ENCODE peak calls at places on chromosomes 11 and 22, in six cellular contexts. H is sigmoid colon, P is HCT116, C is uterus, Y is ovary, W is tibial nerve. R is an unnamed sample.

GRCh38 chr11:75346912-75347647 is 4.4 kb downstream of the ARRB1 start:
- DNase-seq in Y (peak; percentile 48), P (no peak), H (peak; percentile 82), C (peak; percentile 44), W (no peak), R (peak; percentile 43)

GRCh38 chr11:84648413-84648812 is 978.7 kb downstream of the DLG2 start:
- DNase-seq in C (no peak), P (no peak), Y (no peak), H (no peak), W (no peak), R (no peak)

GRCh38 chr11:9567401-9567800 is 6.1 kb upstream of the WEE1 start:
- DNase-seq in C (no peak), Y (no peak), H (no peak), W (no peak), P (no peak), R (no peak)

GRCh38 chr11:10076458-10077141 is 217.4 kb downstream of the SBF2 start:
- DNase-seq in W (no peak), Y (peak; percentile 36), P (peak; percentile 19), H (peak; percentile 78), C (no peak), R (peak; percentile 80)

GRCh38 chr11:34028407-34028804 is 23.1 kb upstream of the CAPRIN1 start:
- DNase-seq in H (no peak), W (no peak), P (no peak), C (no peak), Y (no peak), R (peak; percentile 29)

GRCh38 chr11:118914178-118914918 is 11.4 kb downstream of the BCL9L start:
- DNase-seq in C (peak; percentile 41), Y (peak; percentile 24), P (no peak), W (no peak), H (no peak), R (peak; percentile 37)

GRCh38 chr11:19164230-19164855 is 37.4 kb downstream of the CSRP3 start:
- DNase-seq in C (no peak), Y (no peak), H (no peak), P (no peak), W (no peak), R (no peak)

GRCh38 chr11:122910775-122911174 is 28.2 kb downstream of the JHY start:
- DNase-seq in H (no peak), Y (no peak), W (no peak), C (no peak), P (peak; percentile 8), R (no peak)

GRCh38 chr11:74806267-74806666 is 57.6 kb downstream of the RNF169 start:
- DNase-seq in C (no peak), W (no peak), P (no peak), H (no peak), Y (no peak), R (no peak)

GRCh38 chr11:75667268-75667830 is 1.5 kb downstream of the MAP6 start:
- DNase-seq in H (no peak), P (no peak), Y (peak; percentile 14), C (no peak), W (no peak), R (no peak)

GRCh38 chr22:44063462-44064371 is 39.6 kb downstream of the PARVB start:
- DNase-seq in H (no peak), Y (no peak), C (no peak), W (no peak), P (no peak), R (no peak)

GRCh38 chr11:45252134-45252856 is 33.8 kb downstream of the SYT13 start:
- DNase-seq in C (no peak), P (peak; percentile 75), Y (no peak), H (no peak), W (no peak), R (no peak)

GRCh38 chr11:7575841-7576451 is 62.1 kb downstream of the PPFIBP2 start:
- DNase-seq in W (no peak), Y (peak; percentile 23), P (no peak), H (no peak), C (no peak), R (peak; percentile 53)

GRCh38 chr22:38941488-38941987 is 15.9 kb upstream of the APOBEC3A start:
- DNase-seq in P (no peak), C (no peak), W (peak; percentile 20), Y (no peak), H (no peak), R (no peak)

GRCh38 chr11:69968407-69969347 is 109.4 kb upstream of the ANO1 start:
- DNase-seq in P (no peak), W (no peak), Y (no peak), C (no peak), H (no peak), R (peak; percentile 59)

GRCh38 chr11:128469220-128469619 is 118.1 kb downstream of the ETS1 start:
- DNase-seq in C (no peak), W (no peak), P (no peak), Y (no peak), H (no peak), R (no peak)

GRCh38 chr11:26188559-26188958 is 143.4 kb upstream of the ANO3 start:
- DNase-seq in H (no peak), C (no peak), W (no peak), P (no peak), Y (no peak), R (no peak)

GRCh38 chr11:26186389-26186788 is 145.5 kb upstream of the ANO3 start:
- DNase-seq in Y (no peak), H (no peak), W (no peak), P (no peak), C (no peak), R (no peak)

GRCh38 chr11:26191193-26191592 is 140.7 kb upstream of the ANO3 start:
- DNase-seq in W (no peak), P (no peak), C (no peak), H (no peak), Y (no peak), R (no peak)

DNA sequence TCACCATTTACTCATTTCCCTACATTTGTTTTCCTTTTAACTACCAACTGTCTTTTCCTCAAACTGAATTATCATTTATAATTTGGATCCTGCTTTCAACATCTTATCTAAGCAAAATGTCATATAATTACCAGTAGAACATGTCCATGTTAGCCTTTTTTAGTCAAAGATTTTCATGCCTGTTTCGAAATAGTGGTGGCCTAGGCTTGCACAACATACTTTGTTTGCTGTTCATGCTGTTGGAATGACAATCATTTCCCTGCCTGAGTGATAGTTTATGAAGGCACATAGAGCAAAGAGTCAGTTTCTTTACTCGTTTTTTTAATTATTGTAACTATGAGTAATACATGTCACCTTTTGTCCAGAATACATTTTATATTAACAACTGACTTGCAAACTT is 144.3 kb upstream of the ANO3 start:
- DNase-seq in W (no peak), H (no peak), Y (no peak), P (no peak), C (no peak), R (peak; percentile 60)
- H3K27ac ChIP-seq in W (no peak overlapping the region), H (no peak overlapping the region), Y (no peak overlapping the region), P (no peak overlapping the region), C (no peak overlapping the region), R (peak overlapping the region; percentile 59)

DNA sequence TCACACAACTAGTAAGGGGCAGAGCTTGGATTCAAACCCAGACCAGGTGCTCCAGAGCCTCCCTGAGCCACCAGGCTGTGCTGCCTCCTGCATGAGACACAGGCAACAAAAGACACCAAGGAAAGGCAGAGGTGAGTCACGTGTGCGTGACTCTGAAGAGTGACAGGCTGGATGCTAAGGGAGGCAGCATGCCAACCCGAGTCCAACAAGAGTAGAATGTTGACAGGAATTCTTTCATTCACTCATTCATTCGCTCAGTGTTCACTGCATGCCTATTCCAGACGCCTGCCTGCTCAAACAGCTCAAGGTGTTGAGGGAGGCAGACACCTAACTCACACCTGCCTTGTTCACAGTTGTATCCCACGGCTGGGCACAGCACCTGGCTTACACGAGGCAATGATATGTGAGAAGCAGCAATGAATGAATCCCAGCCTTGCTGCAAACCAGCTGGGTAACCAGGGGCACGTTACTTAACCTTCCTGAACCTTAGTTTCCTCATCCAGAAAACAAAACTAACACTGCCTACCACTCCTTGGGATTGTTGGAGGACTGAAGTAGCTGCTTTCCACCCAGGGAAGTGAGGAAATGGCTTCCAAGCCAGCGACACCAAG is 73.8 kb upstream of the ARFGAP3 start:
- DNase-seq in Y (no peak), P (peak; percentile 46), C (no peak), W (no peak), H (no peak), R (no peak)
- TF ChIP-seq CTCF in Y (no peak), P (peak; percentile 32), C (no peak), W (no peak), H (no peak), R (no peak)

DNA sequence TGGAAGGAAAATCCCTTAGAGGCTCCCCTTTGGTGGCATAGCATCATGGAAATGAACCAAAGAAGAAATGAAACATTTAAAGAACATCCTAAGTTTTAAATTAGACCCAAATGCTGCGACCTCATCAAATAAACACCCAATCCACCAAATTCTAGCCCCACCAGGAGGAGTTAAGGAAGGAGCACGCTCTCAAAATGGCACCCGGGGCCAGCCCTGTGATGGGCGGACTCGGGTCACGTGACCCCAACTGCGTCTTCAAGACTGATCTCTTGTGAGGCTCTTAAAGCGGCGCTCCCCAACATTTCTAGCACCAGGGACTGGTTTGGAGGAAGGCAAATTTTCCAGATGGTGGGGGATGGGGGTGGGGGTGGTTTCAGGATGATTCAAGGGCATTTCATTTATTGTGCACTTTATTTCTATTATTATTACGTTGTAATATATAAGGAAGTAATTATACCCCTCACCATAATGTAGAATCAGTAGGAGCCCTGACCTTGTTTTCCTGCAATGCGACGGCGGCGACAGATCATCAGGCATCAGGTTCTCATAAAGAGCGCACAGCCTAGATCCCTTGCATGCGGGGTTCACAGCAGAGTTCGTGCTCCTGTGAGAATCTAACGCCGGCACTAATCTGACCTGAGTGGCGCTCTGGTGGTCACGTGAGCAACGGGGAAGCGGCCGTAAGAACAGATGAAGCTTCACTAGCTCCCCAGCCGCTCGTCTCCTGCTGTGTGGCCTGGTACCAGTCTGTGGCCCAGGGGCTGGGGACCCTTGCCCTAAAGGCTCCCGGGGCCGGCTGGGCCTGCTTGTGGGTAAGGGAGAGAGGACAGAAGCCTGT is 90.6 kb upstream of the SLC22A12 start:
- DNase-seq in P (peak; percentile 4), C (no peak), W (no peak), H (no peak), Y (no peak), R (no peak)
- TF ChIP-seq POLR2A in P (peak; percentile 35), C (no peak), W (no peak), H (no peak), Y (no peak), R (no peak)

GRCh38 chr22:29311468-29312217 is 3.9 kb downstream of the RASL10A start:
- DNase-seq in W (no peak), P (no peak), H (no peak), Y (no peak), C (no peak), R (no peak)
- H3K27ac ChIP-seq in W (peak overlapping the region; percentile 90), P (peak overlapping the region; percentile 35), H (peak overlapping the region; percentile 90), Y (no peak overlapping the region), C (peak overlapping the region; percentile 66), R (no peak overlapping the region)

DNA sequence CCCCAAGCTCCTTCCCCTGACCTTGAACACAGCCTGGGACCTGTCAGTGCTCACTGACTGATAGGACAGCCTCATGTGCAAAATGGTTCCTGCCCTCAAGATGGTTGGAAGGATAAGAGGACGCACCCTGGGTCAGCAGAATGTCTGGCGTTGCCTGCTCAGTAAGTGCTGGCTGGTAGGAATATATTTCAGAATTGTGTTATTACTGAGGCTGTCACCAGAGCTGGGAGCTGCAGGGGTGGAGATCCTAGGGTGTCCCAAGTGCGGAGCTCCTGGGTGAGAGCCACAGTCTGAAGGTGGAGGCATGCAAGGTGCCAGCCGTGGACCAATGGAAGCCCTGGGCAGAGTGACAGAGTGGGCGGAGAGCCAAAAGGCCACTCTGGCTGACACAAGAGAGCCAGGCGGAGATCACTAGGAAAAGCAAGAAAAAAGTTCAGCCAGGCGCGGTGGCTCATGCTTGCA is 1.0 kb upstream of the SEC14L4 start:
- DNase-seq in W (no peak), H (no peak), Y (no peak), C (no peak), P (no peak), R (peak; percentile 79)
- TF ChIP-seq CTCF in W (no peak), H (no peak), Y (no peak), C (no peak), P (no peak), R (no peak)

R was measured in right lobe of liver.